ENCODE peak calls at places on chromosomes 4 and X, in four cellular contexts. T is uterus, B is PC-9, W is right lobe of liver. A is an unnamed sample.

GRCh38 chr4:71639380-71639779 is 144.5 kb downstream of the GC start:
- DNase-seq in T (no peak), B (no peak), W (no peak), A (no peak)

GRCh38 chr4:137253949-137254348 is 278.3 kb downstream of the PCDH18 start:
- DNase-seq in T (no peak), B (no peak), W (no peak), A (no peak)

GRCh38 chrX:108699368-108699767 is 37.0 kb downstream of the IRS4 start:
- DNase-seq in T (no peak), B (no peak), W (no peak), A (no peak)

GRCh38 chr4:143517764-143518163 is 4.3 kb downstream of the SMARCA5 start:
- DNase-seq in T (no peak), B (no peak), W (no peak), A (no peak)

GRCh38 chrX:77160301-77160700 is 286.9 kb upstream of the FGF16 start:
- DNase-seq in T (no peak), B (peak; percentile 8), W (peak; percentile 19), A (no peak)

GRCh38 chr4:189202182-189202868 is 738.3 kb upstream of the FRG1 start:
- DNase-seq in T (no peak), B (peak; percentile 11), W (peak; percentile 66), A (peak; percentile 64)

GRCh38 chr4:33882246-33882990 is 2361.9 kb downstream of the ARAP2 start:
- DNase-seq in T (no peak), B (no peak), W (no peak), A (no peak)

GRCh38 chr4:118314221-118314620 is 38.6 kb downstream of the PRSS12 start:
- DNase-seq in T (no peak), B (no peak), W (no peak), A (no peak)

GRCh38 chr4:77433102-77433733 is 172.4 kb upstream of the CXCL13 start:
- DNase-seq in T (no peak), B (peak; percentile 2), W (no peak), A (no peak)

GRCh38 chrX:132776486-132777210 is 181.8 kb downstream of the HS6ST2 start:
- DNase-seq in T (no peak), B (no peak), W (no peak), A (no peak)

GRCh38 chr4:48854982-48855381 is 24.1 kb downstream of the OCIAD1 start:
- DNase-seq in T (no peak), B (no peak), W (no peak), A (no peak)

GRCh38 chrX:17046478-17047097 is 100.1 kb downstream of the REPS2 start:
- DNase-seq in T (peak; percentile 67), B (peak; percentile 55), W (peak; percentile 38), A (peak; percentile 73)

GRCh38 chrX:153732406-153732805 is 7.8 kb downstream of the ABCD1 start:
- DNase-seq in T (no peak), B (peak; percentile 76), W (no peak), A (no peak)

GRCh38 chrX:47283015-47283771 is 50.4 kb downstream of the USP11 start:
- DNase-seq in T (peak; percentile 75), B (no peak), W (no peak), A (no peak)

GRCh38 chr4:86582453-86582852 is 11.7 kb upstream of the PTPN13 start:
- DNase-seq in T (no peak), B (no peak), W (no peak), A (no peak)

GRCh38 chrX:132732236-132732635 is 226.2 kb downstream of the HS6ST2 start:
- DNase-seq in T (no peak), B (no peak), W (no peak), A (no peak)

GRCh38 chr4:90443231-90443630 is 316.0 kb downstream of the CCSER1 start:
- DNase-seq in T (no peak), B (no peak), W (no peak), A (no peak)

GRCh38 chr4:94350095-94350494 is 7.5 kb upstream of the HPGDS start:
- DNase-seq in T (no peak), B (no peak), W (no peak), A (no peak)

GRCh38 chrX:66030505-66031317 is 9.2 kb downstream of the VSIG4 start:
- DNase-seq in T (no peak), B (no peak), W (no peak), A (no peak)

DNA sequence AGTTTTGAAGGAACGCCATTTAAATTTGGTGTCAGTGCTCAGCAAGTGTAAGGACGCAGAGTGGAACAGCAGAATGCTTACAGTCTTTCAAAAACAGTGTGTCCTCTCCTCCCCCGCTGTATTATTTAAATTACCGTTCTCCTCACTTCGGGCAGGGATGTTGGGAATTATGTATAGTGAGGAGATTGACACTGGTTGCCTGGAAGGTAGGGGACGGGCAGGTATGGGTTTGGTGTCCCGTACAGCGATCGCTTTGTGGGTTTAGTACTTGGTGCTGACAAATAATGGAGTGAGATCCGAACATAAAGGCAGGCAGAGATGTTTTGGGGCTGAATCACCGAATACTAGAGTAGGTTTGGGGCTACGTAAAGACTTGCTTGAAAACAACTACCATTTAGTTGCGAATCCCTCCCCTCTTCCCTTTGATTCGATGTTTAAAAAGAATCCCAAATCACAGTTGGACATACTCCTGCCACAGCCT is 2.1 kb upstream of the NKX3-2 start:
- DNase-seq in T (no peak), B (no peak), W (no peak), A (no peak)
- H3K4me1 ChIP-seq in T (no peaks in the 10 kb centered on the region), B (peaks cover 5% of the 10 kb centered on the region), W (no peaks in the 10 kb centered on the region), A (peaks cover 42% of the 10 kb centered on the region)

DNA sequence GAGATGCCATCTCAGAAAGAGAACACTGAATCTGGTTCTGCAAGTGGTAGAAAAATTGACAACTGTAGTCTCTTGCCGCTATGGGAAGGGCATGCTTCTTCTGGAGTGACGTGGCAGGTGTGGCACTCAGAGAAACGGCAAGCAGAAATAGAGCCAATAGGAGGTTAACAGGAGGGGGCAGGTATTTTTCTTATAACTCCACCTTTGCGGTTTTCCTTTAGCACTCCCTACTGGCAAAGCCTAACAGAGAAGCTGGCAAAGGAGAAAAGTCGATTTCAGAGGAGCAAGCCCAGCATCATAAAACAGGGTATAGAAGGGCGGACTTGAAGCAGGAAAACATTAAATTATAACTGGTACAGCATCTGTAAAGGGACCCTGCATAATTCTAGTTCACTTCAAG is 1382.2 kb downstream of the PCDH18 start:
- DNase-seq in T (no peak), B (no peak), W (no peak), A (no peak)
- TF ChIP-seq CTCF in T (no peak), B (no peak), W (no peak), A (no peak)

GRCh38 chr4:139606600-139607301 is 50.7 kb upstream of the SETD7 start:
- DNase-seq in T (no peak), B (peak; percentile 22), W (no peak), A (no peak)

GRCh38 chr4:139609647-139610046 is 53.6 kb upstream of the SETD7 start:
- DNase-seq in T (no peak), B (no peak), W (no peak), A (no peak)

GRCh38 chr4:139605516-139605915 is 49.5 kb upstream of the SETD7 start:
- DNase-seq in T (no peak), B (no peak), W (no peak), A (no peak)

GRCh38 chr4:139603576-139604387 is 47.8 kb upstream of the SETD7 start:
- DNase-seq in T (peak; percentile 47), B (peak; percentile 56), W (no peak), A (no peak)

DNA sequence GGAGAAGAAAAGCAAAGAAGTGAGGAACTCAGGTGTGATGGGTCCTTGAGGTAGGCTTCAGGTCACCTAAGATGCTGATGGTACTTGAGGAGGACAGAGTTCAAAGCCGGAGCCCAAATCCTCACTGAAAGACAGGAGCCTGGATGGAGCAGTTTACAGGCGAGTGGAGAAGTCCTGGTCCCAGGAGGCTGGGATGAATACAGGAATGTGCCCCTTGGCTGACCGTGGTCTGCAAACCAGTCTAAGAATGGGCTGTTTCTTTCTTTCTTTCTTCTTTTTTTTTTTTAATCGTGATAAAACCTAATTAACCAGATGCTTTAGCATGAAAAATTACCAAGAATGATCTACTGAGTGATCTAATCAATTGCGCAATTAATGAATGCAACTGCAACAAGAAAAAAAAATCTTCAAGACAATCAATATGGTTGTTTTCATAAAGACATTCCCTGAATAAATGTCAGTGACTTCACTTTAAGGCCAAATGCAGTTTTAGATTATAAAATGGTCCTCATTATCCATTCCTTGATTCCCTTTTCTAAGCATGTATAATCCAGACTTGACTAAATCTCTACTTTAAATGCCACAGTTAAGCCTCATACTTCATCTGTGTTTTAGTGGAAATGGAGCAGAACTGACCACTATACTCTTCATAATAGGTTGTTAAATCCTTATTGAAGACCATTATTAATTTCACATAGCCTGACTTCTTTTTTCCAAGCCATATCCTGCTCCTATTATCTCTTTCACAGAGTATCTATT is 51.5 kb upstream of the SETD7 start:
- DNase-seq in T (no peak), B (no peak), W (no peak), A (no peak)
- H3K27me3 ChIP-seq in T (no peaks in the 10 kb centered on the region), B (no peaks in the 10 kb centered on the region), W (no peaks in the 10 kb centered on the region), A (no peaks in the 10 kb centered on the region)

DNA sequence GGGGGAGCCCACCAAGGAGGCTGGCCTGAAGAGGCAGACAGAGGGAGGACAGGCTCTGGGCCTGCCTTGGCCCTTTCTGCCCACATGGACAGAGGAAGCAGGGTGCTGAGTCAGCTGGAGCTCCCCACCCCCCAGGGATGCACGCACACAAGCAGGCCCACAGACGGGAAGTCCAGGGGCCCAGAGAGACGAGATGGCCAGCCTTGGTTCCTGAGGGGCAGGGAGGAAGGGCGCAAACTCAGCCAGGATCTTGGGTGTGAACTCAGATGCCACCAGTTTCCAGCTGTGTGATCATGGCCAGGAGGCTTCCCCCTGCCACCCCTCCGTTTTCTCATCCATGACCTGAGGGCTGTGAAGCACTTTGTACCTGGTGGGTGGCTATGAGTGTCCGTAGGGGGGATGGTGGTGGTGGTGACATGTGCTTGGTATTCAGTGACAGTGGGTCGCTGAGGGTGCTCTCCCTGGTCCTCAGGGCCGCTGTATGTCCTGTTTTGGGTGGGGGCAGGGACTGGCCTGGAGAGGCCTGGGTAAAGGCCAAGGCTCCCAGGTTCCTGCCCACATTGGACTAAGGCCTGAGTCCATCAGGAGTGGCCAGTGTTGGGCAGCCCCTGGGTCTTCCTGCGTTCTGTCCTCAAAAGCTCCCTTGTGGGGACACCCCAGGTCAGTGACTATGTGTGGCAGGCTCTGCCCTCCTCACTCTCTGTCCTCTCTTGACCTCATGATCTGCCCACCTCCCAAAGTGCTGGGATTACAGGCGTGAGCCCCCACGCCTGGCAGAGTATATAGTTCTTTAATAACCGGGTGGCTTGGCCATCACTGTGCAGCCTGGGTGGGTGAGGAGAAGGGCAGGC is 2.0 kb downstream of the SH3BP2 start:
- DNase-seq in T (peak; percentile 26), B (no peak), W (peak; percentile 81), A (peak; percentile 53)
- H3K4me1 ChIP-seq in T (no peaks in the 10 kb centered on the region), B (peaks cover 60% of the 10 kb centered on the region), W (no peaks in the 10 kb centered on the region), A (peaks cover 86% of the 10 kb centered on the region)